ENCODE peak calls at places on chromosome 11, in five cellular contexts. C is sigmoid colon, M is right atrium auricular region, G is mesendoderm, O is thoracic aorta. V is an unnamed sample.

GRCh38 chr11:116865696-116866095 is 28.3 kb upstream of the APOA1 start:
- DNase-seq in O (no peak), G (no peak), M (no peak), C (no peak), V (no peak)

GRCh38 chr11:69443968-69444364 is 37.5 kb upstream of the LINC01488 start:
- DNase-seq in M (peak), G (peak), C (no peak), O (no peak), V (no peak)

GRCh38 chr11:95790933-95791247 is 592 bp downstream of the CEP57 start:
- DNase-seq in M (peak), C (peak), G (peak), O (peak), V (peak)

GRCh38 chr11:24091594-24091993 is 405.3 kb upstream of the LUZP2 start:
- DNase-seq in C (no peak), O (no peak), G (no peak), M (no peak), V (no peak)

GRCh38 chr11:12003815-12004214 is 4.6 kb downstream of the DKK3 start:
- DNase-seq in M (no peak), O (no peak), C (no peak), G (no peak), V (no peak)

GRCh38 chr11:24267015-24267414 is 229.8 kb upstream of the LUZP2 start:
- DNase-seq in O (no peak), M (no peak), G (peak), C (no peak), V (peak)

GRCh38 chr11:61688368-61689163 is 8.4 kb downstream of the DAGLA start:
- DNase-seq in O (no peak), G (no peak), M (peak), C (peak), V (no peak)

GRCh38 chr11:99370557-99371200 is 349.9 kb downstream of the CNTN5 start:
- DNase-seq in M (no peak), C (no peak), G (peak), O (no peak), V (peak)

GRCh38 chr11:102914238-102915043 is 39.7 kb upstream of the MMP12 start:
- DNase-seq in C (peak), G (peak), M (no peak), O (no peak), V (peak)

GRCh38 chr11:116471608-116472007 is 301.2 kb downstream of the BUD13 start:
- DNase-seq in G (peak), M (no peak), O (no peak), C (no peak), V (no peak)

GRCh38 chr11:45553401-45553936 is 112.0 kb downstream of the CHST1 start:
- DNase-seq in O (no peak), C (no peak), G (no peak), M (no peak), V (no peak)

GRCh38 chr11:116852261-116853125 is 15.1 kb upstream of the APOA1 start:
- DNase-seq in M (no peak), G (no peak), O (no peak), C (no peak), V (no peak)

GRCh38 chr11:106156290-106156937 is 79.0 kb downstream of the AASDHPPT start:
- DNase-seq in O (no peak), M (no peak), G (peak), C (peak), V (peak)

GRCh38 chr11:118921929-118922744 is 3.6 kb downstream of the BCL9L start:
- DNase-seq in C (peak), M (peak), O (peak), G (peak), V (peak)

GRCh38 chr11:61693897-61694840 is 14.0 kb downstream of the DAGLA start:
- DNase-seq in O (no peak), C (peak), G (no peak), M (no peak), V (no peak)

GRCh38 chr11:102347526-102348331 is 715 bp downstream of the BIRC2 start:
- DNase-seq in M (no peak), C (no peak), G (peak), O (no peak), V (peak)

GRCh38 chr11:19087658-19088057 is 27.1 kb upstream of the MRGPRX2 start:
- DNase-seq in O (no peak), C (no peak), M (no peak), G (no peak), V (no peak)

GRCh38 chr11:129210831-129211181 is 18.7 kb upstream of the ARHGAP32 start:
- DNase-seq in G (no peak), O (no peak), M (no peak), C (no peak), V (no peak)

GRCh38 chr11:7955191-7955590 is 10.1 kb downstream of the NLRP10 start:
- DNase-seq in C (no peak), G (no peak), O (no peak), M (no peak), V (no peak)

GRCh38 chr11:124961972-124962609 is 8.1 kb downstream of the CCDC15 start:
- DNase-seq in C (no peak), G (peak), M (no peak), O (no peak), V (peak)

GRCh38 chr11:116871248-116871647 is 33.8 kb upstream of the APOA1 start:
- DNase-seq in O (no peak), G (no peak), C (no peak), M (peak), V (no peak)

GRCh38 chr11:3627291-3627690 is 14.5 kb downstream of the ART5 start:
- DNase-seq in C (no peak), O (no peak), G (peak), M (no peak), V (no peak)

GRCh38 chr11:58003036-58003435 is 20.6 kb upstream of the OR9Q1 start:
- DNase-seq in C (no peak), O (no peak), G (no peak), M (no peak), V (no peak)

GRCh38 chr11:115941481-115941993 is 437.3 kb upstream of the CADM1 start:
- DNase-seq in M (peak), O (peak), G (no peak), C (peak), V (no peak)

GRCh38 chr11:106088896-106089295 is 11.4 kb downstream of the AASDHPPT start:
- DNase-seq in C (no peak), O (no peak), M (no peak), G (no peak), V (no peak)

GRCh38 chr11:69351460-69351859 is 57.5 kb downstream of the MYEOV start:
- DNase-seq in C (no peak), O (no peak), G (peak), M (no peak), V (no peak)

GRCh38 chr11:75891947-75892739 is 77.1 kb downstream of the UVRAG start:
- DNase-seq in M (no peak), G (no peak), O (no peak), C (no peak), V (no peak)

GRCh38 chr11:5684627-5685362 is at the start of gene TRIM5:
- DNase-seq in O (peak), M (peak), G (peak), C (peak), V (peak)

GRCh38 chr11:95545116-95545875 is 244.3 kb downstream of the FAM76B start:
- DNase-seq in G (no peak), M (no peak), O (no peak), C (no peak), V (no peak)

GRCh38 chr11:71450507-71450906 is 2.3 kb upstream of the DHCR7 start:
- DNase-seq in O (no peak), C (no peak), M (no peak), G (no peak), V (no peak)
- H3K4me3 ChIP-seq in O (no peak), C (no peak), M (no peak), G (no peak), V (no peak)

GRCh38 chr11:33263549-33263948 is 6.4 kb downstream of the HIPK3 start:
- DNase-seq in C (no peak), O (no peak), G (no peak), M (no peak), V (no peak)
- H3K4me3 ChIP-seq in C (no peak), O (no peak), G (no peak), M (no peak), V (no peak)

GRCh38 chr11:77067776-77068460 is 1.1 kb downstream of the CAPN5 start:
- DNase-seq in G (no peak), C (peak), O (no peak), M (peak), V (no peak)
- H3K4me3 ChIP-seq in G (no peak), C (peak), O (peak), M (peak), V (peak)

DNA sequence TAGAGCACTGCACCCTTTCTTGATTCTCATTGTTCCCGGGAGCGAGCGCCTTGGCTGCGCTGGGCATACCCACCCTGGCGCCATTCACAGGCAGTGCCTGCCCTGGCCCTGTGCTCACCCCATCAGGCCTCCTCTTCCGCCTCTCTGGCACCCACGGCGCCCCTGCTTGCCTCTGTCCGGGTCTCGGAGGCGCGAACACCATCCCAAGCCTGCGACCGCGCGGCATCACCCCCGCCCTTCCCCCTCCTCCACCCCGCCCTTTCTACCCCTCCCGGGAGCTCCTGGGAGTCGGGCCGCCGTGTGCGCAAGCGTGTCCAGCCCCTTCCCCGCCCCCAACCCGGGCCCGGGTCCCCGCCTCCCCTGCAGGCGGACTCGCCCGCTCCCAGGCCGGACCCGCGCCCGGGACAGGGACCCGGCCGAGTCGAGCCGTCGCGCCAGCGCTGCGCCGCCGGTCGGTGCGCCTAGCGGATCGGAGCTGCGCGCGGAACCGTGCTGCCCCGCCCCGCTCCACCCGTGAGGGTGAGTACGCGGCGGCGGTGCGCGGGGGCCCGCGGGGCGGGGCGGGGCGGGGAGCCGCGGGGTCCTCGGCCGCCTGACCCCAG is at the start of gene ST3GAL4:
- DNase-seq in C (peak), G (peak), O (no peak), M (peak), V (peak)
- H3K4me3 ChIP-seq in C (peak), G (peak), O (peak), M (peak), V (peak)

DNA sequence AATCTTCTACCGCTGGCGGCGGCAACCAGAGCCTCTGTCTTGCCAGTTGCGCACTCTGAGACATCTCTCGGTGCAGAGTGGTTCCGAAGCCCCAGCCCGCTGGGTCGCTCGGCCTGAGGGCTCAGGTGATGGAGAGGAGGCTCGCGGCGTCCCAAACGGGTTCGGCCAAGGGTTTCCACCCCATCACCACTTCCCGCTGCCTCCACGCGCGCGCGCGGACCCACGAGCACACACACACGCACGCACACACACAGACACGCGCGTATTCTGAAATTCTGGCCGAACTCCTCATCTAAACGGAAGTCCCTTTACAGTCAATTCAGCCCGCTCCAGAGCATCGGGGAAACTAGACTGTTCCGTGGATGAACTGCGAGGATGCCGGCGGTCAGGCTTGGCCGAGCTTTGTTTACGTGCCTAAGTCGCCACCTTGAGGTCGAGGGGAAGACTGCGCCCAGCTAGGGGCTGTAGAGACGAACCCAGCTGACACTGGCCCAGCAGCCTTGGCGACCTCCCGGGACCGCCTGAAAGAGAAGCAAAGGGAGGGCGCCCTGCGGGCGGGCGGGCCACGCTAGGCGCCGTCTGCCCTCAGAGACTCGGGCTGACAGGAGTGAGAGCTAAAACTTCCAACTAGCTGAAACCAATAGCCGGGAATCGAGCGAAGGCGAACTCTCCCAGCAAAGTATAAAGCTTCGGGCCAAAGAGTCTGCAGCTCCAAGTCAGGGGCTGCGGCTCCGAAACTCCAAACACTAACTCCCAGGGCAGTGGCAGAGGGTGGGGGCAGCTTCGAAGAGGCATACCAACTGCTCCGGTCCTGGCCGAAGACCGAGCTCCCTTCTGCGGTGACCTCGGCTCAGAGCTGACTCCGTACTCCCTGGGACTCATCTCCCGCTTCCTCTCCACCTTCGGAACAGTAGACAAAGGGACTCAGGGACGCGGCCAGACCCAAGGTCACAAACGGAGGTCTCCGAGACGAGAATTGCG is 124.8 kb upstream of the C11orf58 start:
- DNase-seq in G (peak), C (peak), M (peak), O (no peak), V (peak)
- H3K4me3 ChIP-seq in G (no peak), C (peak), M (peak), O (peak), V (peak)

DNA sequence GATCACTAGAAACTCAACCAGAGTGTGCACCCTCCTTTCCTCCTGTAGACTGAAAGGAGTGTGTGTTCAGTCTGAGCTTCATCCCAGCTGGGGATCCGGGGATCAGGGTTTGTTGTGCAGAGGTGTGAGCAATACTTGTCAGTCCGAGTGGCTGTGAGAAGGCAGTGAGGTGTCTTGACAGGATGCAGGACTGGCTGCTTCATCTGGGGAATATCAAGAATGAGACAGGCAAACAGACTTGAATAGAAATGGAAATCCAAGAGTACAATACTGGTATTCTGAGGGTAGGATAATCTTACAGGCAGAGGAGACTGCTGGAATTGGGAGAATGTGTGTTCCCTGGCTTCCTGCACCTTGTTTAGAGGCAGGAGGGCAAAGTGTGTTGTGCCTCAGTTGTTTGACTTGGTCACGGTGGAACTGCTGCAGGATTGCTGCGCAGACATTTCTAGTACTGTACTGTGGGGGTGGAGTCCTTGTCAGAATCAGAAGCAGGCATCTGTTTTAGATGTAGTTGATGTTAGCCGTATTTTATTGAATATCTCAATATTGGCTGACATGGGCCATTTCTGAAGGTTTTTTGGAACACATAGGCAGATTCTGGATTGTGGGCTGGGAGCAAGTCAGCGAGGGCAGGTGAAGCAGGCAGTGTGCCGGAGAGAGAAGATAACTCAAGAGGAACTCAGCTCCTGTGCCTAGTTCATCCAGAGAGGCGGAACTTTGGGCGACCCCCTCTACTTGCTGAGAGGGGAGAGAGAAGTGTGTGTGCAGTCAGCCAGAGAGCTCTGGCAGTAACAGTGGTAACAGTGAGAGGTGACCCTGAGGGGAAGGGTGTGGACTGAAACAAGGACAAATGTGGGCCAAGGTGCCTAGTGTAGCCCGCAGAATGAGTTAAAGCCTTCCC is 27.1 kb upstream of the GRK2 start:
- DNase-seq in G (peak), M (no peak), C (no peak), O (no peak), V (peak)
- H3K4me3 ChIP-seq in G (no peak), M (peak), C (peak), O (peak), V (peak)

GRCh38 chr11:67613960-67614715 is 7.4 kb downstream of the NDUFV1 start:
- DNase-seq in O (no peak), G (peak), C (peak), M (no peak), V (peak)
- H3K4me3 ChIP-seq in O (peak), G (no peak), C (peak), M (peak), V (no peak)